ENCODE peak calls at places on chromosomes 16 and 17, in six cellular contexts. P, H, K, Q, Y and D are unnamed samples.
A peak's percentile ranks its signal among the peaks of the same experiment; 100 is the strongest.

GRCh38 chr16:27314161-27314723 is 468 bp downstream of the IL4R start:
- DNase-seq in Y (peak; percentile 72), P (peak; percentile 97), Q (peak; percentile 68), K (no peak), H (peak; percentile 98), D (no peak)

GRCh38 chr16:58249780-58250478 is 44.9 kb downstream of the PRSS54 start:
- DNase-seq in Y (peak; percentile 95), P (peak; percentile 62), H (peak; percentile 82), Q (peak; percentile 91), K (peak; percentile 94), D (peak; percentile 71)

GRCh38 chr17:80224098-80224497 is 3.9 kb downstream of the SLC26A11 start:
- DNase-seq in Y (no peak), H (no peak), P (no peak), K (no peak), Q (no peak), D (no peak)

GRCh38 chr16:54538241-54538640 is 251.7 kb upstream of the IRX3 start:
- DNase-seq in P (no peak), K (no peak), Y (no peak), H (no peak), Q (peak; percentile 3), D (no peak)

GRCh38 chr17:18626152-18626870 is 17.9 kb downstream of the TBC1D28 start:
- DNase-seq in Y (no peak), H (no peak), P (no peak), K (no peak), Q (no peak), D (no peak)

GRCh38 chr17:1462164-1463112 is 6.4 kb upstream of the CRK start:
- DNase-seq in P (no peak), Y (no peak), H (peak; percentile 51), K (no peak), Q (peak; percentile 82), D (no peak)

GRCh38 chr16:71441348-71441781 is 489 bp downstream of the TLE7 start:
- DNase-seq in P (no peak), H (no peak), Y (peak; percentile 95), K (peak; percentile 77), Q (peak; percentile 85), D (no peak)

GRCh38 chr17:77462553-77463497 is 322.1 kb downstream of the SEC14L1 start:
- DNase-seq in K (no peak), Q (no peak), Y (no peak), P (no peak), H (no peak), D (no peak)

GRCh38 chr17:8741366-8741765 is 3.3 kb downstream of the CCDC42 start:
- DNase-seq in H (no peak), P (no peak), Y (no peak), Q (no peak), K (no peak), D (no peak)

GRCh38 chr17:28975634-28976033 is 24.3 kb upstream of the PHF12 start:
- DNase-seq in P (no peak), Y (no peak), Q (no peak), K (no peak), H (no peak), D (no peak)

GRCh38 chr17:76452646-76453430 is at the start of gene UBE2O:
- DNase-seq in Q (peak; percentile 82), P (peak; percentile 80), H (peak; percentile 86), K (peak; percentile 99), Y (peak; percentile 98), D (peak; percentile 89)

GRCh38 chr17:73123606-73124320 is 31.3 kb upstream of the SLC39A11 start:
- DNase-seq in P (no peak), Q (no peak), K (no peak), H (no peak), Y (no peak), D (no peak)

GRCh38 chr17:32927724-32928526 is at the start of gene TMEM98:
- DNase-seq in P (peak; percentile 12), Y (peak; percentile 72), K (peak; percentile 63), H (peak; percentile 29), Q (no peak), D (peak; percentile 42)

GRCh38 chr16:26301516-26301915 is 609.8 kb downstream of the HS3ST4 start:
- DNase-seq in Y (no peak), Q (no peak), P (no peak), K (no peak), H (no peak), D (no peak)

DNA sequence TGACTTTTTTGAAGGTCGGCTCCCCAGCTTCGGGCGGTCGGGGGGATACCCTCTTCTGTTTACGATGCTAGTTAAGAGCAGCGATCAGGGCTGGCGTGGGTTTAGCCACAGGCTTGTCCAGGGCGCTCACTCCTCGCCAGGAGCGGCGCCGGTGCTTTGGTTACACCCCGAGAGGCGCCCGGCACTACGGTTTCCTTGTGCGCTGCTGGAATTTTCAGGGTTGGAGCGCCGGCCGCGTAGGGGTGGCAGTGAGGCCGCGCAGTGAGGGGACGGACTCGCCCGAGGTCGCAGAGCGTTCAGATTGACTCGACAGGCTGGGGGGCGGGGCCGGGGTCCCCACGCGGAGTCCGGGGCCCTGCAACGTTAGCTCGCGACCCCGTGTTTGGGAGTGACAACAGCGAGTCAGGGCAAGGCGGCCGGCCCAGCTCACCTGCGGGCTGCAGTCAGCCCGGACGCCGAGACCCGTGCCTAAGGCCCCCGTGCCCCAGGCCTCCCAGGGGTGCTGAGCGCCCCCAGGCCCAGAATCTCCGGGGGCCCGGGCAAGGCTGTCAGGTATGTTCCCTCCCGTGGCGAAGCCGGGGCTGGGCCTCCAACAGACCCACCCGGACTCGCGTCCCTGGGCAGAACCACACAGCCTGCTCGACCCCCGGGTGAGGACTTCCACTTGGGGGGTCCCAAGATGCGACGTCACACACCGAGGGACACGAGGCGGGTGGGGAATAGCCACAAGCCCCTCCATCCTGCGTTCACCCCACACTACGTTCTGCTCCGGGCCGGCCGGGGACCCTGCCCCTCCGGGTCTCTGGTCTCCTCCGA is 1.3 kb upstream of the ACTG1 start:
- DNase-seq in Y (peak; percentile 82), P (peak; percentile 68), Q (peak; percentile 57), K (peak; percentile 83), H (peak; percentile 85), D (peak; percentile 68)
- H2AK5ac ChIP-seq in Y (peak overlapping the region; percentile 15), P (peak overlapping the region; percentile 99), Q (peak overlapping the region; percentile 86), K (no peak overlapping the region), H (peak overlapping the region; percentile 49), D (peak overlapping the region; percentile 99)

GRCh38 chr16:1666316-1666715 is 11.8 kb upstream of the JPT2 start:
- DNase-seq in K (no peak), P (no peak), H (no peak), Y (no peak), Q (no peak), D (no peak)
- H4K91ac ChIP-seq in K (no peak overlapping the region), P (no peak overlapping the region), H (no peak overlapping the region), Y (no peak overlapping the region), Q (no peak overlapping the region), D (no peak overlapping the region)

GRCh38 chr17:58630883-58631522 is 60.8 kb downstream of the TEX14 start:
- DNase-seq in H (peak; percentile 99), P (no peak), Q (peak; percentile 87), K (peak; percentile 92), Y (peak; percentile 51), D (peak; percentile 51)

GRCh38 chr17:58637011-58637570 is 54.8 kb downstream of the TEX14 start:
- DNase-seq in H (no peak), Y (no peak), Q (no peak), P (no peak), K (no peak), D (no peak)

GRCh38 chr17:58631523-58632323 is 60.1 kb downstream of the TEX14 start:
- DNase-seq in K (peak; percentile 97), Y (peak; percentile 95), H (peak; percentile 100), Q (peak; percentile 97), P (peak; percentile 99), D (peak; percentile 94)

GRCh38 chr17:58626905-58627304 is 64.9 kb downstream of the TEX14 start:
- DNase-seq in H (no peak), Q (no peak), P (no peak), Y (no peak), K (no peak), D (no peak)

GRCh38 chr17:58632324-58633314 is 59.2 kb downstream of the TEX14 start:
- DNase-seq in K (no peak), H (no peak), P (no peak), Q (no peak), Y (no peak), D (no peak)
- H3K4ac ChIP-seq in K (no peak overlapping the region), H (no peak overlapping the region), P (peak overlapping the region; percentile 85), Q (peak overlapping the region; percentile 85), Y (no peak overlapping the region), D (no peak overlapping the region)

GRCh38 chr16:29995911-29996772 is at the start of gene INO80E:
- DNase-seq in Q (peak; percentile 99), H (peak; percentile 96), K (peak; percentile 98), Y (peak; percentile 98), P (peak; percentile 93), D (peak; percentile 95)
- H2AK5ac ChIP-seq in Q (peak within 1 kb of the TSS; percentile 34), H (no peak within 1 kb of the TSS), K (no peak within 1 kb of the TSS), Y (no peak within 1 kb of the TSS), P (peak within 1 kb of the TSS; percentile 97), D (peak within 1 kb of the TSS; percentile 59)

DNA sequence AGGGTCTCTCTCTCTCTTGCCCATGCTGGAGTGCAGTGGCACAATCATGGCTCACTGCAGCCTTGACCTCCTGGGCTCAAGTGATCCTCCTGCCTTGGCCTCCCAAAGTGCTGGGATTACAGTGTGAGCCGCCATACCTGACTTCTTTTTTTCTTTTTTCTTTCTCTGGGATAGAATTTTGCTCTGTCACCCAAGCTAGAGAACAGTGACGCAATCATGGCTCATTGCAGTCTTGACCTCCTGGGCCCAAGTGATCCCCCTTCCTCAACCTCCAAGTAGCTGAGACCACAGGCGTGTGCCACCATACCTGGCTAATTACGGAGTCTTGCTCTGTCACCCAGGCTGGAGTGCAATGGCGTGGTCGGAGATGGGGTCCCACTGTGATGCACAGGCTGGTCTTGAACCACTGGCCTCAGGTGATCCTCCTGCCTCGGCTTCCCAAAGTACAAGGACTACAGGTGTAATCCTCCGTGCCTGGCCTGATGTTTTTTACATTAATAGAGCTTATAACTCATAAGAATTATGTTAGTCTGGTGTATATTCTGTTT is 76.5 kb downstream of the BCAS3 start:
- DNase-seq in K (no peak), Y (no peak), H (no peak), P (no peak), Q (no peak), D (no peak)
- H4K91ac ChIP-seq in K (no peak overlapping the region), Y (no peak overlapping the region), H (no peak overlapping the region), P (no peak overlapping the region), Q (no peak overlapping the region), D (no peak overlapping the region)